ENCODE peak calls at places on chromosomes 1 and 21, in nine cellular contexts. L is breast epithelium, S is RPMI8226, B is HTR-8/SVneo, V is astrocyte, A is erythroblast, X is T-helper 22 cell, W is HFFc6, Y is Karpas-422. N is an unnamed sample.

GRCh38 chr1:174875306-174875705 is 124.4 kb upstream of the CACYBP start:
- DNase-seq in X (no peak), S (peak), A (no peak), W (no peak), L (peak), Y (no peak), V (no peak), B (no peak), N (no peak)

GRCh38 chr1:113976609-113977278 is 2.5 kb upstream of the OLFML3 start:
- DNase-seq in Y (peak), S (no peak), X (no peak), B (peak), W (peak), L (no peak), V (peak), A (peak), N (peak)

GRCh38 chr1:32754282-32755097 is 51.9 kb upstream of the SYNC start:
- DNase-seq in W (no peak), X (peak), Y (no peak), B (peak), V (peak), A (peak), S (no peak), L (peak), N (no peak)

GRCh38 chr1:53521900-53522552 is 62.8 kb downstream of the DMRTB1 start:
- DNase-seq in Y (no peak), B (no peak), L (no peak), V (no peak), S (no peak), A (no peak), X (no peak), W (no peak), N (peak)

GRCh38 chr1:167935252-167936067 is 1.0 kb upstream of the DCAF6 start:
- DNase-seq in X (peak), W (peak), V (peak), L (no peak), S (peak), A (peak), B (peak), Y (peak), N (no peak)

GRCh38 chr21:16570856-16571255 is 841.1 kb downstream of the USP25 start:
- DNase-seq in W (no peak), A (no peak), Y (no peak), L (no peak), B (no peak), S (no peak), X (no peak), V (peak), N (no peak)

GRCh38 chr1:46616277-46617107 is at the start of gene MOB3C:
- DNase-seq in L (peak), A (peak), X (peak), V (peak), B (peak), Y (peak), S (peak), W (peak), N (peak)

GRCh38 chr1:218785928-218786327 is 387.8 kb upstream of the LYPLAL1 start:
- DNase-seq in W (peak), S (no peak), B (no peak), X (no peak), A (no peak), V (peak), Y (no peak), L (no peak), N (peak)

GRCh38 chr1:54250670-54251069 is 50.7 kb downstream of the MRPL37 start:
- DNase-seq in L (no peak), A (no peak), S (no peak), Y (no peak), W (no peak), V (no peak), X (no peak), B (no peak), N (no peak)

GRCh38 chr1:1230656-1231399 is 973 bp downstream of the SDF4 start:
- DNase-seq in A (peak), L (no peak), V (peak), X (no peak), S (peak), Y (peak), B (peak), W (peak), N (peak)